ENCODE peak calls at places on chromosomes 6 and 20, in nine cellular contexts. R is breast epithelium, L is GM12878, V is vagina, Y is GM23338, W is GM12892, U is spleen, M is suprapubic skin, D is K562. E is an unnamed sample.

GRCh38 chr6:3382399-3383279 is 74.2 kb downstream of the SLC22A23 start:
- DNase-seq in M (no peak), R (no peak), D (peak), Y (no peak), U (no peak), L (no peak), W (no peak), V (no peak), E (no peak)

GRCh38 chr6:1761472-1761871 is 151.8 kb downstream of the FOXC1 start:
- DNase-seq in W (no peak), Y (no peak), V (no peak), R (no peak), D (no peak), M (no peak), U (no peak), L (no peak), E (no peak)

GRCh38 chr6:42091718-42092023 is 41.3 kb downstream of the TAF8 start:
- DNase-seq in D (no peak), U (no peak), L (no peak), R (no peak), M (no peak), W (no peak), Y (no peak), V (no peak), E (no peak)

GRCh38 chr6:150775400-150775799 is 90.1 kb upstream of the MTHFD1L start:
- DNase-seq in Y (no peak), M (no peak), W (no peak), D (no peak), L (no peak), U (no peak), V (no peak), R (no peak), E (no peak)

GRCh38 chr6:81381382-81381916 is 371.0 kb downstream of the TENT5A start:
- DNase-seq in L (no peak), R (no peak), U (no peak), M (no peak), V (no peak), W (no peak), Y (no peak), D (no peak), E (no peak)

GRCh38 chr6:151186931-151187330 is 52.8 kb upstream of the AKAP12 start:
- DNase-seq in Y (no peak), D (no peak), M (no peak), L (no peak), V (no peak), U (no peak), W (no peak), R (no peak), E (no peak)

GRCh38 chr20:49030954-49031619 is 15.0 kb upstream of the CSE1L start:
- DNase-seq in Y (no peak), R (no peak), V (no peak), U (no peak), L (no peak), W (no peak), M (peak), D (no peak), E (no peak)

GRCh38 chr20:41643504-41643938 is 25.3 kb upstream of the CHD6 start:
- DNase-seq in W (no peak), U (no peak), R (no peak), L (no peak), M (no peak), D (peak), Y (peak), V (no peak), E (no peak)

GRCh38 chr6:4707011-4707410 is 69.2 kb upstream of the CDYL start:
- DNase-seq in Y (no peak), M (no peak), U (no peak), R (no peak), W (no peak), L (no peak), D (no peak), V (no peak), E (no peak)

GRCh38 chr20:58852559-58853271 is at the start of gene GNAS:
- DNase-seq in L (no peak), U (peak), V (no peak), W (no peak), R (no peak), M (no peak), Y (peak), D (peak), E (no peak)

GRCh38 chr6:33983109-33983475 is 162.8 kb downstream of the GRM4 start:
- DNase-seq in R (peak), D (peak), V (no peak), U (peak), L (no peak), M (peak), W (peak), Y (no peak), E (no peak)

GRCh38 chr20:1003920-1004697 is 2.0 kb upstream of the RSPO4 start:
- DNase-seq in L (no peak), W (no peak), Y (no peak), U (no peak), R (no peak), M (no peak), D (no peak), V (no peak), E (no peak)

GRCh38 chr20:46215913-46216707 is 92.2 kb downstream of the CDH22 start:
- DNase-seq in V (no peak), R (no peak), W (no peak), L (no peak), M (no peak), U (no peak), Y (peak), D (peak), E (no peak)

GRCh38 chr6:110581682-110582081 is 105.3 kb upstream of the SLC22A16 start:
- DNase-seq in R (no peak), M (no peak), D (peak), W (no peak), V (no peak), Y (no peak), L (no peak), U (no peak), E (no peak)

GRCh38 chr6:111850288-111850937 is 22.8 kb downstream of the FYN start:
- DNase-seq in U (no peak), W (no peak), V (no peak), M (no peak), D (no peak), Y (no peak), R (no peak), L (no peak), E (no peak)

GRCh38 chr20:14093652-14094051 is 98.3 kb downstream of the MACROD2 start:
- DNase-seq in W (no peak), R (no peak), M (no peak), D (no peak), Y (no peak), L (no peak), V (no peak), U (no peak), E (no peak)

GRCh38 chr6:9522101-9522500 is 892.8 kb downstream of the TFAP2A start:
- DNase-seq in M (no peak), D (no peak), V (no peak), L (no peak), R (no peak), Y (no peak), U (no peak), W (no peak), E (no peak)

GRCh38 chr6:14876778-14877613 is 368.9 kb upstream of the JARID2 start:
- DNase-seq in W (no peak), Y (no peak), V (no peak), R (no peak), D (no peak), L (peak), M (no peak), U (no peak), E (no peak)

GRCh38 chr6:75824160-75824559 is 75.1 kb downstream of the MYO6 start:
- DNase-seq in W (no peak), D (no peak), R (no peak), L (peak), M (no peak), U (no peak), Y (no peak), V (no peak), E (no peak)

GRCh38 chr20:24829649-24830370 is 119.3 kb upstream of the CST7 start:
- DNase-seq in W (no peak), L (no peak), D (no peak), Y (no peak), M (no peak), U (no peak), R (no peak), V (no peak), E (no peak)

GRCh38 chr6:156832166-156832743 is 55.1 kb downstream of the ARID1B start:
- DNase-seq in Y (no peak), W (no peak), L (no peak), D (no peak), V (no peak), U (no peak), M (no peak), R (no peak), E (no peak)

GRCh38 chr6:136846046-136846445 is 23.7 kb downstream of the PEX7 start:
- DNase-seq in W (peak), L (no peak), R (no peak), V (no peak), Y (peak), M (no peak), D (peak), U (no peak), E (no peak)

GRCh38 chr6:28757429-28758045 is 166.2 kb downstream of the TRIM27 start:
- DNase-seq in W (no peak), L (no peak), Y (peak), R (no peak), M (no peak), D (peak), U (no peak), V (no peak), E (no peak)

GRCh38 chr20:62832212-62832922 is 15.5 kb downstream of the COL9A3 start:
- DNase-seq in L (peak), V (no peak), D (peak), W (no peak), R (peak), M (no peak), U (peak), Y (peak), E (peak)

GRCh38 chr6:155985660-155986138 is 530.1 kb upstream of the NOX3 start:
- DNase-seq in L (no peak), D (no peak), U (no peak), W (no peak), M (no peak), Y (no peak), R (no peak), V (no peak), E (no peak)

GRCh38 chr20:37327748-37328147 is 18.2 kb upstream of the SRC start:
- DNase-seq in U (peak), W (no peak), L (no peak), Y (no peak), M (peak), D (no peak), V (no peak), R (no peak), E (no peak)
- TF ChIP-seq POLR2AphosphoS5 in U (no peak), W (no peak), L (no peak), Y (no peak), M (no peak), D (no peak), V (peak), R (peak), E (no peak)

GRCh38 chr6:43706788-43707187 is 19.2 kb upstream of the MRPS18A start:
- DNase-seq in V (no peak), W (no peak), L (no peak), U (no peak), M (no peak), Y (no peak), D (no peak), R (no peak), E (no peak)

GRCh38 chr6:43707767-43708166 is 20.2 kb upstream of the MRPS18A start:
- DNase-seq in V (no peak), R (no peak), L (no peak), U (no peak), D (no peak), W (no peak), Y (no peak), M (no peak), E (no peak)

GRCh38 chr6:43707269-43707668 is 19.7 kb upstream of the MRPS18A start:
- DNase-seq in L (no peak), Y (no peak), V (no peak), D (no peak), U (no peak), R (no peak), M (no peak), W (no peak), E (no peak)

GRCh38 chr6:43709654-43710303 is 22.2 kb upstream of the MRPS18A start:
- DNase-seq in W (no peak), V (no peak), R (no peak), U (no peak), M (no peak), L (no peak), D (no peak), Y (no peak), E (no peak)

GRCh38 chr6:43708857-43709653 is 21.5 kb upstream of the MRPS18A start:
- DNase-seq in Y (no peak), D (peak), W (no peak), U (no peak), V (no peak), M (no peak), R (no peak), L (no peak), E (no peak)
- TF ChIP-seq POLR2AphosphoS5 in Y (no peak), D (no peak), W (no peak), U (peak), V (peak), M (no peak), R (no peak), L (no peak), E (no peak)

GRCh38 chr6:44150317-44150917 is 8.2 kb upstream of the CAPN11 start:
- DNase-seq in U (no peak), D (no peak), W (no peak), R (no peak), L (no peak), M (no peak), V (no peak), Y (no peak), E (no peak)

GRCh38 chr6:44149369-44150012 is 9.1 kb upstream of the CAPN11 start:
- DNase-seq in R (no peak), W (no peak), M (no peak), D (no peak), U (no peak), V (no peak), Y (no peak), L (no peak), E (no peak)

GRCh38 chr6:44152533-44152932 is 6.1 kb upstream of the CAPN11 start:
- DNase-seq in D (no peak), V (no peak), M (no peak), L (no peak), Y (no peak), W (no peak), U (no peak), R (no peak), E (no peak)

GRCh38 chr6:44152109-44152461 is 6.5 kb upstream of the CAPN11 start:
- DNase-seq in V (no peak), W (no peak), U (no peak), D (no peak), M (no peak), Y (no peak), R (no peak), L (no peak), E (no peak)

DNA sequence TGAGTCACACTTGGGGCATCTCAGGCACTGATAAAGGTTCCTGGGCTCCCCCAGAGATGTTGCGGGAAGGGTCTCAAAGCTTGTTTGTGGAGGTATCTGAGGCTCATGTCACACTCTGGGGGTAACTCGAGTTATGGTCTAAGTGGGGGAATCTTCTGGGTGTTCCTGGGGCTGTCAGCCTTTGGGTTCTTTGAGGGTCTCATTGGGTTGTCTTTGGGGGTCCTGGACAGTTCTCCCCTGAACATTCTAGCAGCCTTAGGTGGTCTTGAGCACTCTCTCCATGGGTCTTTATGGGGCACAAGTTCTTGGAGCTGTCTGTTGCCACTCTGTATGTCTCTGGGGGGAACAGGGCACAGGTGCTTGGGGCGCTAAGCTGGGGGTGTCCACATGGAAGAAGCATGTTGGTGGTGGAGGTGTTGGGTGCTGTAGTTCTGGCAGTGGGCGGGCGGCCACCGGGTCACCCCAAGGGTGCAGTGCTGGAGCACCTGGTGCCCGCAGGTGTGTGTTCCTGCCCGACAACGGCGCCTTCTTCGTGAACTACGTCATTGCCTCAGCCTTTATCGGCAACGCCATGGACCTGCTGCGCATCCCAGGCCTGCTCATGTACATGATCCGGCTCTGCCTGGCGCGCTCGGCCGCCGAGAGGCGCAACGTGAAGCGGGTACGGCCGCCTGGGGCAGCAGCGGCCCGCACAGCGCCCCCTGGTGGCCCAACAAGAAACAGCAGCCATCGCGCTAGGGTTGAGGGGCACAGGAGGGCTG is 7.1 kb upstream of the CAPN11 start:
- DNase-seq in V (no peak), Y (peak), M (no peak), U (peak), D (peak), W (peak), L (no peak), R (peak), E (peak)
- TF ChIP-seq POLR2AphosphoS5 in V (no peak), Y (no peak), M (no peak), U (peak), D (no peak), W (no peak), L (no peak), R (no peak), E (no peak)

GRCh38 chr20:33649201-33649631 is 12.9 kb upstream of the C20orf144 start:
- DNase-seq in R (no peak), D (no peak), L (no peak), U (peak), M (peak), W (no peak), Y (no peak), V (no peak), E (no peak)
- TF ChIP-seq POLR2AphosphoS5 in R (no peak), D (no peak), L (no peak), U (no peak), M (no peak), W (no peak), Y (no peak), V (no peak), E (no peak)

DNA sequence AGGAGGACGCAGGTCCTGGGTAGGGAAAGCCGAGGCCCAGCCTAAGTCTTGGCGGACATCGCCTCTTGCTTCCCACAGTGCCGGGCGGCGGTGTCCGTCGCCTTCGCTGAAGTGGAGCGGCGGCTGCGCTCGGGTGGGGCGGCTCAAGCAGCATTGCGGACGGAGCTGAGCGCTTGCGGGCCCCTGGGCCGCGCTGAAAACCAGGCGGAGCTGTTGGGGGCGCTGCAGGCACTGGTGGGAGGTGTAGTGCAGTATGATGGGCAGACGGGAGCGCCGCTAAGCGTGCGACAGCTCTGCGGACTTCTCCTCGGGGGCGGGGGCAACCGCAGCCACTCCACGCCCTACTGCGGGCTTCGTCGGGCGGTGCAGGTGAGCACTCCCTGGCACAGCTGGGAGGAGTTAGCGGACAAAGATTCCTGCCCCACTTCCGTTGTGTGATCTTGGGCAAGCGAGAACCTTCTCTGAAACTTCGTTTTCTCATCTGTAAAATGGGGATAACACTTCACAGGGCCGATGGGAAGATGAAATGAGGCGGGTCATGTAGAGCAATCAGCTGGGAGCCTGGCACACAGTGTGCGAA is 4.3 kb downstream of the PRSS16 start:
- DNase-seq in M (no peak), L (peak), V (no peak), Y (peak), U (peak), R (peak), W (peak), D (peak), E (peak)
- TF ChIP-seq POLR2AphosphoS5 in M (no peak), L (no peak), V (no peak), Y (no peak), U (no peak), R (peak), W (no peak), D (no peak), E (no peak)

GRCh38 chr6:36118550-36119107 is 11.7 kb upstream of the MAPK13 start:
- DNase-seq in U (peak), D (peak), L (no peak), M (no peak), V (no peak), R (peak), W (no peak), Y (no peak), E (no peak)
- TF ChIP-seq POLR2AphosphoS5 in U (peak), D (peak), L (no peak), M (peak), V (no peak), R (no peak), W (no peak), Y (no peak), E (no peak)

DNA sequence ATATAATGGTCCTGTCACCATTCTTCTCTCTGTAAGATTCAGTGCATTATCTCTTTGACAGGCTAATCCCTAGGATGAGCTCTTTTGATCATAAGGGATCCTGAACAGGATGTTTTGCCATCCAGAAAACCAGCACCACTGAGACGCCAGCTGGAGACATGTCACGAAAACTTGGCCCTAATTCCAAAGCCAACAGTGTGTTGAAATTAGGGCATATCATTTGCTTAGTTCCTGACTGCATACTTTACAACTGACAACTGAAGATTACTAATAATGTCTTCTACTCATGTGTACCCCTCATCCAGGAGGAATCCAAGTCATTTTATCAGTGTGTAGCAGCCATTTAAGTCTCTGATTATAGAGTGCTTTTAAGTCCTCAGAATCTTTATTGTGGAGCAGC is 243.6 kb downstream of the KCNQ5 start:
- DNase-seq in V (no peak), D (no peak), U (no peak), W (no peak), R (no peak), M (no peak), Y (no peak), L (no peak), E (no peak)
- TF ChIP-seq POLR2AphosphoS5 in V (no peak), D (no peak), U (no peak), W (no peak), R (no peak), M (no peak), Y (no peak), L (no peak), E (no peak)

GRCh38 chr6:158452191-158452590 is 107.7 kb upstream of the TMEM181 start:
- DNase-seq in Y (no peak), L (no peak), D (no peak), U (no peak), V (no peak), R (no peak), M (no peak), W (no peak), E (no peak)
- TF ChIP-seq POLR2AphosphoS5 in Y (no peak), L (no peak), D (no peak), U (no peak), V (no peak), R (no peak), M (no peak), W (no peak), E (no peak)

E was measured in GM12891.